ENCODE peak calls at places on chromosomes 5 and 9, in six cellular contexts. M is transverse colon, Y is heart left ventricle, U is esophagus squamous epithelium, I is pancreas, N is uterus. P is an unnamed sample.

GRCh38 chr5:157598350-157598936 is 22.9 kb upstream of the ADAM19 start:
- DNase-seq in M (no peak), Y (no peak), U (no peak), I (no peak), N (no peak), P (no peak)

GRCh38 chr9:136297766-136298735 is 5.8 kb downstream of the CCDC187 start:
- DNase-seq in M (no peak), Y (no peak), U (no peak), I (no peak), N (no peak), P (no peak)

GRCh38 chr5:134053840-134054338 is 49.1 kb upstream of the VDAC1 start:
- DNase-seq in M (peak; percentile 51), Y (no peak), U (no peak), I (no peak), N (no peak), P (peak; percentile 62)

GRCh38 chr9:135782946-135783345 is 81.0 kb downstream of the KCNT1 start:
- DNase-seq in M (no peak), Y (no peak), U (no peak), I (no peak), N (no peak), P (no peak)

GRCh38 chr9:98641675-98642074 is 67.1 kb downstream of the GABBR2 start:
- DNase-seq in M (no peak), Y (no peak), U (no peak), I (no peak), N (no peak), P (no peak)

GRCh38 chr5:23494558-23494957 is 12.9 kb upstream of the PRDM9 start:
- DNase-seq in M (no peak), Y (no peak), U (no peak), I (no peak), N (no peak), P (no peak)

GRCh38 chr5:110790673-110791072 is 51.9 kb downstream of the SLC25A46 start:
- DNase-seq in M (no peak), Y (no peak), U (no peak), I (no peak), N (no peak), P (no peak)

GRCh38 chr9:34123682-34124081 is 2.8 kb downstream of the DCAF12 start:
- DNase-seq in M (peak; percentile 38), Y (peak; percentile 31), U (no peak), I (no peak), N (no peak), P (no peak)

GRCh38 chr9:89919171-89919681 is 314.4 kb downstream of the GADD45G start:
- DNase-seq in M (peak; percentile 60), Y (peak; percentile 50), U (no peak), I (peak; percentile 58), N (no peak), P (no peak)

GRCh38 chr5:163705983-163706771 is 200.8 kb downstream of the MAT2B start:
- DNase-seq in M (no peak), Y (no peak), U (no peak), I (no peak), N (no peak), P (peak; percentile 0)

GRCh38 chr9:87540444-87541105 is 42.9 kb downstream of the DAPK1 start:
- DNase-seq in M (no peak), Y (no peak), U (no peak), I (no peak), N (no peak), P (no peak)

GRCh38 chr5:119411935-119412623 is 40.2 kb upstream of the HSD17B4 start:
- DNase-seq in M (peak; percentile 63), Y (peak; percentile 52), U (no peak), I (peak; percentile 69), N (peak; percentile 68), P (peak; percentile 56)

GRCh38 chr5:93307557-93307956 is 273.5 kb downstream of the NR2F1-AS1 start:
- DNase-seq in M (no peak), Y (no peak), U (no peak), I (no peak), N (no peak), P (no peak)

GRCh38 chr5:140635291-140636257 is 2.6 kb upstream of the CD14 start:
- DNase-seq in M (no peak), Y (no peak), U (no peak), I (no peak), N (no peak), P (no peak)

GRCh38 chr5:137896560-137896959 is 7.3 kb downstream of the PKD2L2 start:
- DNase-seq in M (no peak), Y (no peak), U (no peak), I (no peak), N (no peak), P (no peak)

GRCh38 chr9:123960965-123961364 is 31.0 kb upstream of the DENND1A start:
- DNase-seq in M (no peak), Y (no peak), U (no peak), I (no peak), N (no peak), P (no peak)

GRCh38 chr9:131747352-131747751 is 7.5 kb upstream of the RAPGEF1 start:
- DNase-seq in M (no peak), Y (no peak), U (no peak), I (no peak), N (no peak), P (no peak)

GRCh38 chr9:136328622-136329041 is 1.3 kb downstream of the GPSM1 start:
- DNase-seq in M (no peak), Y (no peak), U (no peak), I (no peak), N (no peak), P (peak; percentile 98)

GRCh38 chr5:82164957-82165698 is 113.0 kb downstream of the RPS23 start:
- DNase-seq in M (no peak), Y (no peak), U (no peak), I (peak; percentile 16), N (peak; percentile 26), P (peak; percentile 32)

GRCh38 chr5:166164211-166164610 is 2127.2 kb upstream of the WWC1 start:
- DNase-seq in M (no peak), Y (no peak), U (no peak), I (no peak), N (no peak), P (no peak)

GRCh38 chr5:104361932-104362331 is 799.3 kb upstream of the NUDT12 start:
- DNase-seq in M (no peak), Y (no peak), U (no peak), I (no peak), N (no peak), P (no peak)

GRCh38 chr9:127739614-127740322 is 4.7 kb upstream of the TOR2A start:
- DNase-seq in M (no peak), Y (no peak), U (no peak), I (no peak), N (peak; percentile 40), P (no peak)
- H3K27ac ChIP-seq in M (peak overlapping the region; percentile 40), Y (peak overlapping the region; percentile 61), U (peak overlapping the region; percentile 88), I (no peak overlapping the region), N (peak overlapping the region; percentile 61), P (peak overlapping the region; percentile 28)

GRCh38 chr9:92963831-92964606 is 16.7 kb downstream of the FGD3 start:
- DNase-seq in M (peak; percentile 59), Y (peak; percentile 43), U (peak; percentile 24), I (no peak), N (no peak), P (peak; percentile 41)
- H3K27ac ChIP-seq in M (peak overlapping the region; percentile 76), Y (no peak overlapping the region), U (peak overlapping the region; percentile 57), I (peak overlapping the region; percentile 71), N (no peak overlapping the region), P (no peak overlapping the region)

GRCh38 chr5:151739395-151739794 is 19.0 kb downstream of the ATOX1 start:
- DNase-seq in M (no peak), Y (no peak), U (no peak), I (no peak), N (peak; percentile 39), P (no peak)

GRCh38 chr5:151738125-151738848 is 20.1 kb downstream of the ATOX1 start:
- DNase-seq in M (no peak), Y (no peak), U (no peak), I (no peak), N (no peak), P (no peak)

GRCh38 chr5:151740336-151740942 is 18.0 kb downstream of the ATOX1 start:
- DNase-seq in M (peak; percentile 40), Y (peak; percentile 71), U (no peak), I (peak; percentile 29), N (peak; percentile 86), P (peak; percentile 80)

GRCh38 chr5:151739939-151740335 is 18.5 kb downstream of the ATOX1 start:
- DNase-seq in M (no peak), Y (no peak), U (no peak), I (no peak), N (no peak), P (no peak)

DNA sequence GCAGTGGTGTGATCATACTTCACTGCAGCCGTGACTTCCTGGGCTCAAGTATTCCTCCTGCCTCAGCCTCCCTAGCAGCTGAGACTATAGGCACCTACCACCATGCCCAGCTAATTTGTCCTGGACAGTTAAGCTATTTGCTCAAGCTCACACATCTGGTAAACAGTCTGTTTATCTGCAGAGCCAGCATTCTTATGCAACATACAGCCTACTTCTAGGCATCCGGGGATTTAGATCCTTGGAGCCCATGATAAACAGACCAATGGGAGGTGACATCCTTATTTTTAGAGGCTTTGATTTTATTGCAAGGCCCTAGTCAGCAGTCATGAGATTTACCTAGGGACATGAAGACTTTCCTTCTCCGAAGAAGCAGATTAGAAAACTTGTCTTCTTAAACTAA is 21.0 kb downstream of the ATOX1 start:
- DNase-seq in M (no peak), Y (no peak), U (no peak), I (no peak), N (no peak), P (no peak)
- H3K27ac ChIP-seq in M (no peak overlapping the region), Y (no peak overlapping the region), U (no peak overlapping the region), I (no peak overlapping the region), N (peak overlapping the region; percentile 93), P (no peak overlapping the region)

DNA sequence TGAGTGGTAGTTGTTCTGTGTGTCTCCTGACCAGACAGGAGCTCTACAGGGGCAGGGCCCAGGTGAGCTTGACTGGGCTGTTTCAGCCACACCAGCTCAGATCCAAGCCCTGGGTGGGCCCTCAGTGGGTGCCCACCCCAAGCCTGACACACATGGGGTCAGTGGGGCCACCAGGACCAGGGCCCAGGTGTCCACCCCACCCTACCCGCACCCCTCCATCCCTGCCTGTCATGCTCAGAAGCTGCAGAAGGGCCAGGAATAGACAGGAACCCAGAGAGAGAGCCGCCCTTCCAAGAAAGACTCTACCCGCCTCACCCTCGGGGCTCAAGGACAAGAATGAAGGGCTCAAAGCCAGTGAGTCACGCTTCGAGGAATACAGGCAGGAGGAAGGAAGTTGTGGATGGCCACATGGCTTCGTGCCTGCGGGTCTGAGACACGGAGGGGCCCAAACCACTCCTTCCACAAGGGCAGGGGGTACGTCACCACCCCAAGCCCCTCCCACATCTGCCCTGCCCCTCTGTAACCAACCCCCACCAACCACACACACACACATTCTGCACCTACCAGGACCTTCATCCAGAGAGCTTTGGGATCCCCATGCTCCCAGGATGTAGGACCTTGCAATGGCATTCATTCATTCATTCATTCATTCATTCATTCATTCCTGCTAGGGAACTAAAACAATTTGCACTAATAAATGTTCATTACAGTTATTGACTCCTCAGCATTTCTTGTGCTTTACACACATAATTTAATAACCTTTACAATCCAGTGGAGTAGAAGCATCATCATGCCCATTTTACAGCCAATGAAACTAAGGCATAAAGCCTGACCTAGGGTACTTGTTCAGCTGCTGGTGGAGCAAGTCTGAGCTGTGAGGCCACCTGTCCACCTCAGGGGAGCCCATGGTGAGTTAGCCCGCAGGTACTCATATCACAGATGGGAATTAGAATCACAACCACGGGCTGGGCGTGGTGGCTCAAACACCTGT is 56.0 kb upstream of the STXBP1 start:
- DNase-seq in M (peak; percentile 75), Y (peak; percentile 51), U (no peak), I (peak; percentile 73), N (peak; percentile 67), P (peak; percentile 98)
- H3K27ac ChIP-seq in M (peak overlapping the region; percentile 67), Y (peak overlapping the region; percentile 44), U (peak overlapping the region; percentile 99), I (peak overlapping the region; percentile 65), N (peak overlapping the region; percentile 11), P (peak overlapping the region; percentile 98)

GRCh38 chr9:127104465-127105311 is 17.7 kb downstream of the ANGPTL2 start:
- DNase-seq in M (no peak), Y (no peak), U (no peak), I (no peak), N (no peak), P (no peak)
- H3K27ac ChIP-seq in M (no peak overlapping the region), Y (peak overlapping the region; percentile 53), U (no peak overlapping the region), I (no peak overlapping the region), N (peak overlapping the region; percentile 45), P (no peak overlapping the region)

P was measured in osteoblast.